ENCODE peak calls at places on chromosomes 4 and X, in seven cellular contexts. R, Q, T, M, E, I and Z are unnamed samples.

GRCh38 chr4:141391293-141391692 is 170.6 kb downstream of the ZNF330 start:
- DNase-seq in E (no peak), I (no peak), T (no peak), Q (no peak), R (no peak), M (peak; percentile 4), Z (no peak)

GRCh38 chrX:23292979-23293651 is 41.5 kb upstream of the PTCHD1 start:
- DNase-seq in R (no peak), T (no peak), M (peak; percentile 71), E (no peak), I (no peak), Q (no peak), Z (no peak)

GRCh38 chrX:40268126-40268525 is 170.4 kb upstream of the BCOR start:
- DNase-seq in R (no peak), T (no peak), Q (no peak), M (no peak), I (no peak), E (no peak), Z (no peak)

GRCh38 chr4:113684534-113685091 is 76.9 kb downstream of the CAMK2D start:
- DNase-seq in Q (peak; percentile 42), T (no peak), I (no peak), R (peak; percentile 67), E (no peak), M (peak; percentile 51), Z (peak; percentile 5)

GRCh38 chr4:163808091-163808490 is 313.6 kb downstream of the TMA16 start:
- DNase-seq in M (peak; percentile 2), R (no peak), T (no peak), I (no peak), Q (no peak), E (no peak), Z (no peak)

GRCh38 chrX:63784902-63785692 is at the start of gene ARHGEF9:
- DNase-seq in E (no peak), T (peak; percentile 44), M (no peak), Q (no peak), R (peak; percentile 78), I (no peak), Z (peak; percentile 78)

GRCh38 chr4:145545538-145546224 is 64.0 kb downstream of the SMAD1 start:
- DNase-seq in T (no peak), I (no peak), R (no peak), E (no peak), Q (no peak), M (peak; percentile 57), Z (no peak)

GRCh38 chrX:118904218-118904617 is 70.2 kb upstream of the LONRF3 start:
- DNase-seq in T (no peak), I (no peak), M (no peak), E (no peak), Q (no peak), R (no peak), Z (no peak)

GRCh38 chr4:127370495-127371069 is 262.2 kb upstream of the INTU start:
- DNase-seq in I (no peak), R (no peak), T (no peak), M (no peak), E (no peak), Q (no peak), Z (no peak)

GRCh38 chr4:147367841-147368385 is 113.0 kb upstream of the EDNRA start:
- DNase-seq in R (no peak), T (no peak), I (no peak), Q (no peak), M (no peak), E (no peak), Z (no peak)

GRCh38 chrX:17432158-17432557 is 57.2 kb downstream of the NHS start:
- DNase-seq in Q (no peak), E (no peak), I (no peak), T (no peak), M (no peak), R (no peak), Z (no peak)

GRCh38 chrX:100673397-100673953 is 29.5 kb downstream of the SRPX2 start:
- DNase-seq in T (no peak), M (no peak), I (no peak), R (no peak), E (no peak), Q (no peak), Z (no peak)

GRCh38 chrX:119288890-119289393 is 52.9 kb downstream of the PGRMC1 start:
- DNase-seq in Q (no peak), T (no peak), M (no peak), R (no peak), E (no peak), I (no peak), Z (no peak)

GRCh38 chr4:13544556-13545393 is 467 bp upstream of the NKX3-2 start:
- DNase-seq in R (peak; percentile 97), I (no peak), T (peak; percentile 77), E (no peak), M (peak; percentile 81), Q (peak; percentile 48), Z (peak; percentile 95)

GRCh38 chr4:8381814-8382581 is 58.5 kb downstream of the ACOX3 start:
- DNase-seq in M (no peak), Q (no peak), E (no peak), I (no peak), T (no peak), R (no peak), Z (no peak)

GRCh38 chr4:14943749-14944148 is 58.5 kb upstream of the CPEB2 start:
- DNase-seq in Q (no peak), E (no peak), T (no peak), R (no peak), M (no peak), I (no peak), Z (no peak)

GRCh38 chr4:6245246-6246169 is 24.1 kb upstream of the WFS1 start:
- DNase-seq in T (no peak), R (no peak), Q (no peak), I (no peak), E (no peak), M (no peak), Z (peak; percentile 84)

GRCh38 chr4:185847352-185848078 is 35.5 kb upstream of the SORBS2 start:
- DNase-seq in M (peak; percentile 19), Q (no peak), T (no peak), E (no peak), R (peak; percentile 99), I (no peak), Z (no peak)

GRCh38 chr4:44493924-44494323 is 45.3 kb upstream of the KCTD8 start:
- DNase-seq in M (peak; percentile 52), E (no peak), I (no peak), Q (no peak), R (peak; percentile 56), T (peak; percentile 14), Z (peak; percentile 13)

GRCh38 chr4:124753941-124754581 is 41.5 kb upstream of the ANKRD50 start:
- DNase-seq in R (no peak), M (no peak), T (no peak), I (no peak), Q (no peak), E (no peak), Z (no peak)

GRCh38 chr4:189792819-189793618 is 147.7 kb upstream of the FRG1 start:
- DNase-seq in I (peak; percentile 9), R (peak; percentile 79), Q (peak; percentile 61), E (peak; percentile 26), M (peak; percentile 62), T (peak; percentile 85), Z (peak; percentile 71)

GRCh38 chrX:149074429-149074828 is 430.7 kb downstream of the IDS start:
- DNase-seq in T (no peak), R (peak; percentile 1), Q (peak; percentile 16), E (no peak), M (no peak), I (no peak), Z (no peak)